ENCODE peak calls at places on chromosomes 11 and 22, in five cellular contexts. T is heart left ventricle, H is heart right ventricle, U is WERI-Rb-1, E is choroid plexus epithelial cell. F is an unnamed sample.

GRCh38 chr22:26464312-26464711 is 19.3 kb downstream of the HPS4 start:
- DNase-seq in H (no peak), T (no peak), U (no peak), E (no peak), F (peak)

GRCh38 chr11:27998552-27998951 is 109.4 kb downstream of the KIF18A start:
- DNase-seq in T (no peak), H (no peak), E (no peak), U (no peak), F (no peak)

GRCh38 chr22:40764743-40765441 is 54.3 kb downstream of the SLC25A17 start:
- DNase-seq in U (no peak), H (no peak), T (no peak), E (peak), F (peak)

GRCh38 chr11:19903620-19904069 is 191.0 kb downstream of the NAV2 start:
- DNase-seq in E (peak), T (peak), H (peak), U (peak), F (peak)

GRCh38 chr11:31702966-31703365 is 108.2 kb downstream of the PAX6 start:
- DNase-seq in U (no peak), H (no peak), T (no peak), E (peak), F (no peak)

GRCh38 chr11:47236482-47236881 is 12.1 kb downstream of the ACP2 start:
- DNase-seq in U (peak), E (peak), H (no peak), T (no peak), F (peak)

GRCh38 chr11:130522284-130522961 is 74.0 kb downstream of the ADAMTS15 start:
- DNase-seq in E (peak), U (peak), T (peak), H (peak), F (peak)

GRCh38 chr22:29782061-29782845 is 15.1 kb downstream of the UQCR10 start:
- DNase-seq in T (peak), U (no peak), E (peak), H (peak), F (no peak)

GRCh38 chr11:44568706-44569473 is 3.4 kb downstream of the CD82 start:
- DNase-seq in T (peak), E (peak), H (peak), U (no peak), F (peak)

GRCh38 chr22:38214248-38215056 is 12.7 kb downstream of the MAFF start:
- DNase-seq in E (peak), H (peak), U (no peak), T (peak), F (peak)
- TF ChIP-seq CTCF in E (peak), H (peak), U (no peak), T (no peak), F (peak)

DNA sequence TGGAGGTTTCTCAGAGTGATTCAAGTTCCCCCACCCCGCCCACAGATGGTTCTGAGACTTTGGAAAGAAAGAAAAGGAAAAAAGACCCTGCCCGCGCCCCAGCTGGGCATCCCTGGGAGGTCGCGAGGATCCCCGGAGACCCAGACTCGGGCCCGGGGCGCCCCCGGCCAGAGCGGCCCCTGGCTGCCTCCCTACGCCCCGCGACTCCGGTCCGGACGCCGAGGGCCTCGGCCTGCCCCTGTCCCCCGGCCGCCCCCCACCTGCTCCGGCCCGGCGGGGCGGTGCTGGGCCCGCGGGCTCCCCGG is 2.3 kb upstream of the AIFM3 start:
- DNase-seq in U (no peak), T (no peak), H (no peak), E (no peak), F (no peak)
- H3K4me3 ChIP-seq in U (peak), T (peak), H (peak), E (peak), F (peak)

DNA sequence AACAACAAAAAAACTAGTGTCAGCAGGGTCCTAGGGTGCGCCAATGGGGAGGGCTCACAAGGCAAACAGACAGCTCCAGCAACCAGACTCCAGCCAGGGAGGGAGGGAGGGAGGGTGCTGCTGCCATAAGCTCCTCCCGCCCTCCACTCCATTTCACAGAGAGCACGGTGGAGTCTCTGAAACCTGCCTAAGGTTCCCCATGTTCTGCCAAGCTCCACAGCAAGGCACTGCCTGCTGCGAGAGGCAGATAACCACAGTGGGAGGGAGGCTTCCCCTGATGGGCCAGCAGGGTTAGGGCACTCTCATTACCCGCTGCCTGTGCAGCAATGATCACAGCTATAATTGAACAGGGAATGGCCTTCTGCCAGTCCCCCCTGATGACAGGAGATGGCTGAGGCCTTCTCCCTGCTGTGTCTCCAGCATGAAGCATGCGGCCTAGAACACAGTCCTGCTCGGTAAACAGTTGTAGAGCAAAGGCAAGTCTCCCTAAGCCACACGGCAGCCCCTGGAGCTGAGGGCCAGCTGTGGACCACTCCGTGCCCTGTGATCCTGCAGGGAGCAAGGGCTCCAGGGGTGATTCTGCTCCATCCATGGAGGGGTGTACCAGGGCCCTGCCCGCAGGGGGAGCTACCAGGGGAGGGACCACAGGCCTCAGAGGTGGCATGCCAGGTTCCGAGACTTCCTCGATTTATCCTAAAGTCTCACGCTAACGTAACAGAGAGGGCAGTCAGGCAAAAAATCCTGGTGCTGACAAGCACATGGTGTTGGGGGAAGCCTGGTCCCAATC is 42.9 kb downstream of the PC start:
- DNase-seq in H (no peak), U (no peak), E (peak), T (no peak), F (no peak)
- TF ChIP-seq CTCF in H (no peak), U (no peak), E (peak), T (no peak), F (no peak)

DNA sequence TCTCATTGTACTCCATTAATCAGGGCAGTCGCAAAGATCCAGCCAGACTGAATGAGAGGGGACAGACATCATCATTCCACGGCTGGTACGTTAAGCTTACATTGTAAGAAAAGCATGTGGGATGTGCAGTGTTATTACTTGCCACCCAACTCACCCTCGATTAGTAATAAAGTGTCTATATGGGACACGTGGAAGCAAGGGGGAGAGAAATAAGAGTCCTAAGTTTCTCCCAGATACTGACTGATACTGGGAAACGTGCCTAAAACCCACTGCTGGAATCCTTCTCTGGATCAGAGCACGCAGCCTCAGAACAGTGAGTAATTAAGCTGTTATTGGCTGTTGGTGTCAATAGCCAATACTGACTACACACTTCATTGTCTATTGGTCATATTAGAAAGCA is 537.7 kb upstream of the B3GAT1 start:
- DNase-seq in T (no peak), H (no peak), E (no peak), U (no peak), F (no peak)
- H3K4me3 ChIP-seq in T (no peak), H (no peak), E (no peak), U (no peak), F (no peak)